ENCODE peak calls at places on chromosomes 3 and 15, in four cellular contexts. One of them, this sample, is unnamed.

GRCh38 chr15:88476635-88477038 is 9.1 kb downstream of the MRPS11 start:
- DNase-seq in AG04449: no peak
- DNase-seq in heart right ventricle: no peak
- DNase-seq in brain microvascular endothelial cell: peak
- DNase-seq in this sample: no peak

GRCh38 chr15:46120713-46121112 is 485.9 kb downstream of the SQOR start:
- DNase-seq in AG04449: no peak
- DNase-seq in heart right ventricle: no peak
- DNase-seq in brain microvascular endothelial cell: no peak
- DNase-seq in this sample: no peak

GRCh38 chr3:31035681-31036080 is 141.2 kb upstream of the GADL1 start:
- DNase-seq in AG04449: no peak
- DNase-seq in heart right ventricle: no peak
- DNase-seq in brain microvascular endothelial cell: peak
- DNase-seq in this sample: no peak

GRCh38 chr3:126349611-126350501 is 7.4 kb downstream of the KLF15 start:
- DNase-seq in AG04449: no peak
- DNase-seq in heart right ventricle: no peak
- DNase-seq in brain microvascular endothelial cell: no peak
- DNase-seq in this sample: no peak

GRCh38 chr3:8736436-8736835 is 2.8 kb downstream of the CAV3 start:
- DNase-seq in AG04449: no peak
- DNase-seq in heart right ventricle: no peak
- DNase-seq in brain microvascular endothelial cell: no peak
- DNase-seq in this sample: no peak

GRCh38 chr3:139978966-139979365 is 44.0 kb downstream of the CLSTN2 start:
- DNase-seq in AG04449: no peak
- DNase-seq in heart right ventricle: no peak
- DNase-seq in brain microvascular endothelial cell: no peak
- DNase-seq in this sample: no peak

GRCh38 chr15:101646652-101647051 is 5.5 kb downstream of the TM2D3 start:
- DNase-seq in AG04449: no peak
- DNase-seq in heart right ventricle: peak
- DNase-seq in brain microvascular endothelial cell: no peak
- DNase-seq in this sample: no peak

GRCh38 chr3:125967156-125967555 is 1.8 kb upstream of the ROPN1B start:
- DNase-seq in AG04449: no peak
- DNase-seq in heart right ventricle: no peak
- DNase-seq in brain microvascular endothelial cell: no peak
- DNase-seq in this sample: no peak

GRCh38 chr3:128854382-128854939 is 25.0 kb upstream of the ACAD9 start:
- DNase-seq in AG04449: no peak
- DNase-seq in heart right ventricle: no peak
- DNase-seq in brain microvascular endothelial cell: no peak
- DNase-seq in this sample: no peak

GRCh38 chr15:99967841-99968371 is 234.7 kb upstream of the LYSMD4 start:
- DNase-seq in AG04449: no peak
- DNase-seq in heart right ventricle: no peak
- DNase-seq in brain microvascular endothelial cell: no peak
- DNase-seq in this sample: no peak

GRCh38 chr15:41585140-41586047 is 26.4 kb downstream of the TYRO3 start:
- DNase-seq in AG04449: no peak
- DNase-seq in heart right ventricle: peak
- DNase-seq in brain microvascular endothelial cell: peak
- DNase-seq in this sample: no peak

GRCh38 chr3:101890716-101891115 is 41.4 kb downstream of the NFKBIZ start:
- DNase-seq in AG04449: peak
- DNase-seq in heart right ventricle: no peak
- DNase-seq in brain microvascular endothelial cell: peak
- DNase-seq in this sample: peak

GRCh38 chr15:63212050-63212973 is 22.9 kb downstream of the RAB8B start:
- DNase-seq in AG04449: no peak
- DNase-seq in heart right ventricle: no peak
- DNase-seq in brain microvascular endothelial cell: peak
- DNase-seq in this sample: no peak

GRCh38 chr15:71329509-71330260 is 214.4 kb downstream of the THSD4 start:
- DNase-seq in AG04449: no peak
- DNase-seq in heart right ventricle: no peak
- DNase-seq in brain microvascular endothelial cell: peak
- DNase-seq in this sample: no peak

GRCh38 chr3:58526124-58526957 is 10.6 kb downstream of the ACOX2 start:
- DNase-seq in AG04449: peak
- DNase-seq in heart right ventricle: no peak
- DNase-seq in brain microvascular endothelial cell: peak
- DNase-seq in this sample: peak

GRCh38 chr3:181329024-181329423 is 339.5 kb upstream of the DNAJC19 start:
- DNase-seq in AG04449: no peak
- DNase-seq in heart right ventricle: no peak
- DNase-seq in brain microvascular endothelial cell: no peak
- DNase-seq in this sample: no peak

GRCh38 chr3:127182446-127182845 is 10.5 kb upstream of the PRR23E start:
- DNase-seq in AG04449: no peak
- DNase-seq in heart right ventricle: no peak
- DNase-seq in brain microvascular endothelial cell: no peak
- DNase-seq in this sample: no peak

GRCh38 chr15:53747501-53748068 is 11.9 kb downstream of the WDR72 start:
- DNase-seq in AG04449: no peak
- DNase-seq in heart right ventricle: no peak
- DNase-seq in brain microvascular endothelial cell: no peak
- DNase-seq in this sample: no peak

DNA sequence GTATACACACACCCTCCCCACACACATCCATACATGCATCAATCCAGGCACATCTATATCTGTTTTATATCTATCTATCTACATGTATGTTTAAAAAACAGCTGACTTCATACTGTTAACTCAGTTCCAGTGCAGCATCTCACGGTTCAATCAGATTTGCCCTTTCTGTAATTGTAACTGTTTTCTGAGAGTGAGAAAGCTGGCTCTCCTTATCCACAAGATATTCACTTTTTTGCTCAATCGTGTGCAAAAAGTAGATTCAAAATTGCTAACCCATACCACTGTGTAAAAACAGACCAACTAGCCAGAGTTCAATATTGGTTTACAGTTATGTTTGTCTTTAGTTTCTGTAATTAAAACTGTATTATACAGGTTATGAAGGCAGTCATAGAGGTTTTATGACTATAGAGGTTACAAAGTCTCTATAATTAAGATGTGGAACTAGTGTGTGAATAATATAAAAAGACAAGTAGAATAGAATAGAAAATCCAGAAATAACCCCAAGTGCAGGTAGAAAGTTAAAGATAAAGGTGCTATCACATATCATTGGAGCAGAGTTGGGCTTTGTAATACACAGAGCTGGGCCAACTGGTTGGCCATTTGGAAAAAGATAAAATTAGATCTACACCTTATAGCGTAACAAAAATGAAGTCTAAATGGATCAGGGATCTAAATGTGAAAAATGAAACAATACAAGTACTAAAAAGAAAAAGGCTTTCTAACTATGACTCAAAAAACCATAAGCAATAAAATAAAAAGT is 20.1 kb upstream of the MCF2L2 start:
- DNase-seq in AG04449: no peak
- DNase-seq in heart right ventricle: no peak
- DNase-seq in brain microvascular endothelial cell: no peak
- DNase-seq in this sample: no peak
- H3K4me3 ChIP-seq in AG04449: peak
- H3K4me3 ChIP-seq in heart right ventricle: peak
- H3K4me3 ChIP-seq in brain microvascular endothelial cell: peak
- H3K4me3 ChIP-seq in this sample: peak

GRCh38 chr3:44966795-44967278 is 9.1 kb downstream of the ZDHHC3 start:
- DNase-seq in AG04449: no peak
- DNase-seq in heart right ventricle: no peak
- DNase-seq in brain microvascular endothelial cell: no peak
- DNase-seq in this sample: no peak
- H3K4me3 ChIP-seq in AG04449: no peak
- H3K4me3 ChIP-seq in heart right ventricle: no peak
- H3K4me3 ChIP-seq in brain microvascular endothelial cell: no peak
- H3K4me3 ChIP-seq in this sample: no peak

GRCh38 chr3:14127516-14128161 is 2.8 kb downstream of the TMEM43 start:
- DNase-seq in AG04449: no peak
- DNase-seq in heart right ventricle: no peak
- DNase-seq in brain microvascular endothelial cell: no peak
- DNase-seq in this sample: no peak
- H3K4me3 ChIP-seq in AG04449: no peak
- H3K4me3 ChIP-seq in heart right ventricle: no peak
- H3K4me3 ChIP-seq in brain microvascular endothelial cell: no peak
- H3K4me3 ChIP-seq in this sample: no peak

GRCh38 chr3:150220791-150221190 is 187.3 kb upstream of the TSC22D2 start:
- DNase-seq in AG04449: no peak
- DNase-seq in heart right ventricle: no peak
- DNase-seq in brain microvascular endothelial cell: no peak
- DNase-seq in this sample: no peak
- H3K4me3 ChIP-seq in AG04449: peak
- H3K4me3 ChIP-seq in heart right ventricle: peak
- H3K4me3 ChIP-seq in brain microvascular endothelial cell: peak
- H3K4me3 ChIP-seq in this sample: peak

GRCh38 chr3:81484532-81484931 is 276.9 kb downstream of the GBE1 start:
- DNase-seq in AG04449: no peak
- DNase-seq in heart right ventricle: no peak
- DNase-seq in brain microvascular endothelial cell: no peak
- DNase-seq in this sample: no peak

GRCh38 chr3:81483046-81483445 is 278.4 kb downstream of the GBE1 start:
- DNase-seq in AG04449: no peak
- DNase-seq in heart right ventricle: no peak
- DNase-seq in brain microvascular endothelial cell: no peak
- DNase-seq in this sample: no peak

GRCh38 chr3:81490541-81491288 is 270.7 kb downstream of the GBE1 start:
- DNase-seq in AG04449: no peak
- DNase-seq in heart right ventricle: peak
- DNase-seq in brain microvascular endothelial cell: peak
- DNase-seq in this sample: peak

DNA sequence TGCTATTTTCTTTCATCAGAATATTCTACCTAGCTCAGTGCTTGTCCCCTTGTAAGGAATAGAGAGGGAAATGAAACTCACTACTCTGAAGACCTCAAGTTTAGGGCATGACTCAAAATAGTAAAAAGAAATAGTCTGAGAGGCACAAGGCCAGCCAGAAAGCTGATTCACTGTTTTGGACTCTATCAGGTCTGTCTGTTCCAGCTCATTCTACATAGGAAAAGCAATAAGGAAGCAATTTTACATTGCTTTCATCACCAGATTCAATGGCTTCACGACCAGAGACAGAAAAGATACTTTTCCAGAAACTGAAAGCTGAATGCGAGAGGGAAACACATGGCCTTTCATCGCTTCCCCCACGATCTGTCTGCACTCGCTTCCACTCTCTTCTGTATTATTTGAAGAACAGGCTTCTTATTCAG is 276.0 kb downstream of the GBE1 start:
- DNase-seq in AG04449: peak
- DNase-seq in heart right ventricle: no peak
- DNase-seq in brain microvascular endothelial cell: peak
- DNase-seq in this sample: peak
- H3K4me3 ChIP-seq in AG04449: peak
- H3K4me3 ChIP-seq in heart right ventricle: peak
- H3K4me3 ChIP-seq in brain microvascular endothelial cell: no peak
- H3K4me3 ChIP-seq in this sample: peak

GRCh38 chr15:90004671-90005070 is 3.5 kb downstream of the ZNF710 start:
- DNase-seq in AG04449: peak
- DNase-seq in heart right ventricle: no peak
- DNase-seq in brain microvascular endothelial cell: peak
- DNase-seq in this sample: peak

GRCh38 chr15:90001683-90002427 is 731 bp downstream of the ZNF710 start:
- DNase-seq in AG04449: no peak
- DNase-seq in heart right ventricle: peak
- DNase-seq in brain microvascular endothelial cell: peak
- DNase-seq in this sample: no peak

GRCh38 chr15:90004252-90004651 is 3.1 kb downstream of the ZNF710 start:
- DNase-seq in AG04449: no peak
- DNase-seq in heart right ventricle: peak
- DNase-seq in brain microvascular endothelial cell: peak
- DNase-seq in this sample: no peak

GRCh38 chr15:90002428-90002844 is 1.3 kb downstream of the ZNF710 start:
- DNase-seq in AG04449: no peak
- DNase-seq in heart right ventricle: peak
- DNase-seq in brain microvascular endothelial cell: no peak
- DNase-seq in this sample: no peak

DNA sequence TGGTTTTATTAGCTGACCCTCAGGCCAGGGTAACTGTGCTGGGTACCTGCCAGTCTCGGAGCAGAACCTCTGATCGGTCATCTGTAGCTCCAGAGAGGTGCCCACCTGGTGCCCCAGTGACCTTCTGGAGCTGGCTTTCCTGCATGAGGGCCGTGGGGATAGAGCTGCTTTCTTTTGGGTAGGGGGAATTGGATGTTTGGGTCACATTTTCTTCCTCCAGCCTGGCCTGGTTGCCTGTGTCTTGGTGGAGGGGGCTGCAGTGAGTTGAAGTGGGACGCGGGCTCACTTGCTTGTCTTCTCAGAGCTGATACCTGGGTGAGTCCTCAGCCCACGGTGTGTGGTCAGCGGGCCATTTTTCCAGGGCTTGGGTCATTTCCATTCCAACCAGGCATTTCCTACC is 2.6 kb downstream of the ZNF710 start:
- DNase-seq in AG04449: no peak
- DNase-seq in heart right ventricle: no peak
- DNase-seq in brain microvascular endothelial cell: no peak
- DNase-seq in this sample: no peak
- H3K4me3 ChIP-seq in AG04449: no peak
- H3K4me3 ChIP-seq in heart right ventricle: peak
- H3K4me3 ChIP-seq in brain microvascular endothelial cell: no peak
- H3K4me3 ChIP-seq in this sample: no peak